ENCODE peak calls at places on chromosomes 11 and 22, in seven cellular contexts. S is SK-N-SH, F is neural progenitor cell, T is OCI-LY7, I is HCT116, C is hepatocyte, L is PC-3. E is an unnamed sample.

GRCh38 chr22:47202819-47203553 is 440.5 kb downstream of the TBC1D22A start:
- DNase-seq in L (no peak), C (no peak), I (no peak), T (no peak), S (no peak), F (no peak), E (no peak)

GRCh38 chr22:22015631-22016030 is 33.0 kb upstream of the TOP3B start:
- DNase-seq in S (no peak), L (no peak), C (no peak), T (no peak), F (no peak), I (no peak), E (no peak)

GRCh38 chr22:23984430-23984829 is 4.5 kb downstream of the GSTT2 start:
- DNase-seq in C (no peak), T (peak), F (no peak), I (peak), S (peak), L (no peak), E (peak)

GRCh38 chr11:103619480-103619879 is 417.0 kb upstream of the DDI1 start:
- DNase-seq in C (peak), F (no peak), T (peak), S (no peak), I (no peak), L (peak), E (no peak)

GRCh38 chr11:78812513-78813293 is 238.0 kb upstream of the NARS2 start:
- DNase-seq in T (no peak), I (no peak), C (peak), F (peak), L (no peak), S (no peak), E (no peak)

GRCh38 chr11:64876835-64877341 is 1.5 kb downstream of the EHD1 start:
- DNase-seq in T (no peak), L (peak), F (peak), C (peak), I (no peak), S (no peak), E (peak)

GRCh38 chr22:19041403-19042074 is 80.7 kb downstream of the DGCR2 start:
- DNase-seq in T (no peak), L (no peak), F (no peak), I (no peak), S (no peak), C (no peak), E (no peak)

GRCh38 chr11:49995559-49995958 is 13.2 kb upstream of the OR4C12 start:
- DNase-seq in I (peak), C (peak), F (peak), S (peak), L (peak), T (peak), E (peak)

GRCh38 chr11:19244084-19244483 is 3.3 kb upstream of the E2F8 start:
- DNase-seq in C (peak), F (no peak), T (no peak), I (no peak), S (no peak), L (peak), E (peak)

GRCh38 chr11:19444231-19444630 is 203.5 kb upstream of the E2F8 start:
- DNase-seq in F (no peak), L (no peak), T (no peak), S (no peak), I (no peak), C (no peak), E (peak)

GRCh38 chr11:63510360-63511130 is 4.7 kb downstream of the LGALS12 start:
- DNase-seq in C (peak), T (no peak), I (no peak), L (no peak), S (no peak), F (peak), E (peak)

GRCh38 chr11:34840736-34841386 is 75.3 kb downstream of the APIP start:
- DNase-seq in C (peak), I (peak), L (peak), F (peak), T (peak), S (peak), E (peak)

GRCh38 chr11:1864831-1865665 is 12.2 kb downstream of the LSP1 start:
- DNase-seq in F (peak), S (peak), I (no peak), L (no peak), C (no peak), T (no peak), E (no peak)

GRCh38 chr11:33687733-33688479 is 12.7 kb downstream of the C11orf91 start:
- DNase-seq in L (peak), S (peak), I (peak), C (peak), T (peak), F (peak), E (peak)

GRCh38 chr22:24128631-24129601 is 52.4 kb upstream of the SUSD2 start:
- DNase-seq in C (no peak), T (no peak), F (no peak), L (no peak), I (no peak), S (no peak), E (no peak)

GRCh38 chr11:128207861-128208321 is 379.5 kb downstream of the ETS1 start:
- DNase-seq in F (no peak), S (no peak), L (peak), I (peak), C (peak), T (no peak), E (peak)

GRCh38 chr11:124277809-124278208 is 21.6 kb downstream of the OR8G5 start:
- DNase-seq in T (peak), S (no peak), F (peak), C (no peak), L (no peak), I (no peak), E (no peak)

GRCh38 chr22:48523761-48524160 is 1303.9 kb downstream of the BRD1 start:
- DNase-seq in C (no peak), T (no peak), F (no peak), S (no peak), I (no peak), L (no peak), E (no peak)

GRCh38 chr22:40407831-40408717 is 37.7 kb downstream of the SGSM3 start:
- DNase-seq in T (no peak), L (no peak), F (no peak), S (no peak), I (no peak), C (no peak), E (no peak)

GRCh38 chr11:57639321-57640067 is 10.2 kb downstream of the YPEL4 start:
- DNase-seq in F (peak), I (no peak), L (peak), T (peak), C (peak), S (peak), E (peak)

GRCh38 chr11:26891501-26891900 is 102.4 kb upstream of the FIBIN start:
- DNase-seq in F (no peak), T (no peak), I (no peak), S (no peak), L (no peak), C (no peak), E (no peak)

GRCh38 chr11:12248330-12248729 is 129.0 kb upstream of the PARVA start:
- DNase-seq in S (peak), C (peak), F (peak), T (no peak), I (no peak), L (peak), E (no peak)

GRCh38 chr11:3095712-3096361 is 38.6 kb upstream of the CARS1 start:
- DNase-seq in T (no peak), I (no peak), L (peak), F (peak), S (no peak), C (peak), E (peak)

GRCh38 chr11:76701701-76702100 is 31.2 kb upstream of the LRRC32 start:
- DNase-seq in S (no peak), T (no peak), L (peak), C (no peak), I (no peak), F (no peak), E (peak)

GRCh38 chr11:35554491-35555237 is 29.2 kb upstream of the PAMR1 start:
- DNase-seq in T (no peak), C (no peak), L (peak), F (no peak), S (no peak), I (no peak), E (peak)

GRCh38 chr11:118633979-118634378 is 26.6 kb downstream of the PHLDB1 start:
- DNase-seq in F (peak), C (no peak), I (no peak), L (no peak), T (no peak), S (no peak), E (peak)

GRCh38 chr11:19316434-19316833 is 75.7 kb upstream of the E2F8 start:
- DNase-seq in F (no peak), S (no peak), T (no peak), C (peak), I (no peak), L (no peak), E (peak)

GRCh38 chr11:66151273-66151672 is 81.2 kb downstream of the PACS1 start:
- DNase-seq in I (no peak), L (no peak), S (no peak), C (no peak), T (no peak), F (no peak), E (no peak)

GRCh38 chr11:62560566-62561103 is 13.1 kb downstream of the EEF1G start:
- DNase-seq in L (peak), S (peak), T (peak), F (peak), C (peak), I (peak), E (peak)

GRCh38 chr11:74018331-74019005 is 9.6 kb upstream of the UCP3 start:
- DNase-seq in C (peak), L (peak), F (no peak), S (no peak), T (no peak), I (no peak), E (peak)

GRCh38 chr22:27541831-27542230 is 259.7 kb downstream of the MN1 start:
- DNase-seq in L (no peak), F (no peak), I (no peak), T (no peak), C (no peak), S (no peak), E (no peak)
- TF ChIP-seq EZH2phosphoT487 in L (no peak), F (no peak), I (no peak), T (no peak), C (no peak), S (no peak), E (no peak)

DNA sequence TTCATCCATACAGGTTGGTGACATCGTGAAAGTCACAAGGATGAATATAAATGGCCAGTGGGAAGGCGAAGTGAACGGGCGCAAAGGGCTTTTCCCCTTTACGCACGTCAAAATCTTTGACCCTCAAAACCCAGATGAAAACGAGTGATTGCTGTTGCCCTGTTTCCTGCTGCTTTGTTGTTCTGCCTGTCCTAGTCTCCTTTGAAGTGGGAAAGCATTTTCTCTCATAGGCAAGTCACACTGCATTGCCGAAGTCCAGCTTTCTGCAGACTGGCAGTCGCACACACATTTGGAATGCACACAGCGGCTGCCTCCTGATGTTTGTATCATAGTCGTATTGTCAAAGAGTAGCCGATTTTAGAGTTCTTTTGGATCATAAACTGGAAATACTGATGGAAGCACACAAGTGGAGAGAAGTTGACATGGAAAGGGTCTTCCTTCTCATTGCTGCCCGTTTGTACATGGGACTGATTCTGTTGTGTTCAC is 17.3 kb upstream of the AIFM3 start:
- DNase-seq in C (no peak), F (no peak), S (no peak), L (no peak), T (no peak), I (no peak), E (no peak)
- TF ChIP-seq EZH2phosphoT487 in C (no peak), F (no peak), S (no peak), L (no peak), T (no peak), I (no peak), E (no peak)

DNA sequence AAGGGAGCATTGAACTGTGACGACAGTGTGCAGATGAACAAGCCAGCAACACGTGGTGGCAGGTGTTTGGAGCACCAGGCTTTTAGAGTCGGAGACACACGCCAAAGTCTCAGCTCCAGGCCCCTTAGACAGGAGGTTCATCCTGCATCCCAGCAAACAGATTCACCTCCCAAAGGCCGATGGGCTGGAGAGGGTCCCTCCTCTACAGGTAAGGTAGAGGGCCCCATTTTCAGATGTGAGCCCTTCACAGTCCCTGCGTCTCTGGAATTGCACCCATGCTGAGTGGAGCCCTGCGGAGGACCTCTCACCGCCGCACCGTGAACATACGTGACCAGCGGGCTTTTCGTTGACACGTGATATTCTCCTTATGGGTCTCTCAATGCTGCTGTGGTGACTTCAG is 109.0 kb upstream of the B3GAT1 start:
- DNase-seq in S (no peak), L (no peak), I (no peak), T (no peak), F (no peak), C (no peak), E (no peak)
- TF ChIP-seq EZH2phosphoT487 in S (no peak), L (no peak), I (no peak), T (no peak), F (no peak), C (no peak), E (no peak)

DNA sequence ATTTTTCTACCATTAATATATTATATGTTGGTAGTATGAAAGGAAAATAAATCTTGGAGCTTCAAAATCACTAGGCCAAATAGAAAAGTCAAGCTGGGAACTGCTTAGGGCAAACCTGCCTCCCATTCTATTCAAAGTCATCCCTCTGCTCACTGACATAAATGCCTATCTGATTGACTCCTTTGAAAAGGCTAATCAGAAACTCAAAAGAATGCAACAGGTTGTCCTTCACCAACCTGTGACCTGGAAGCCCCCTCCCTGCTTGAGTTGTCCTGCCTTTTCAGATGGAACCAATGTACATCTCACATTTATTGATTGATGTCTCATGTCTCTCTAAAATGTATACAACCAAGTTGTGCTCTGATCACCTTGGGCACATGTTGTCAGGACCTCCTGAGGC is 3.2 kb upstream of the TRIM34 start:
- DNase-seq in S (no peak), C (no peak), I (no peak), F (no peak), T (no peak), L (no peak), E (no peak)
- TF ChIP-seq EZH2phosphoT487 in S (no peak), C (no peak), I (no peak), F (no peak), T (no peak), L (no peak), E (no peak)

DNA sequence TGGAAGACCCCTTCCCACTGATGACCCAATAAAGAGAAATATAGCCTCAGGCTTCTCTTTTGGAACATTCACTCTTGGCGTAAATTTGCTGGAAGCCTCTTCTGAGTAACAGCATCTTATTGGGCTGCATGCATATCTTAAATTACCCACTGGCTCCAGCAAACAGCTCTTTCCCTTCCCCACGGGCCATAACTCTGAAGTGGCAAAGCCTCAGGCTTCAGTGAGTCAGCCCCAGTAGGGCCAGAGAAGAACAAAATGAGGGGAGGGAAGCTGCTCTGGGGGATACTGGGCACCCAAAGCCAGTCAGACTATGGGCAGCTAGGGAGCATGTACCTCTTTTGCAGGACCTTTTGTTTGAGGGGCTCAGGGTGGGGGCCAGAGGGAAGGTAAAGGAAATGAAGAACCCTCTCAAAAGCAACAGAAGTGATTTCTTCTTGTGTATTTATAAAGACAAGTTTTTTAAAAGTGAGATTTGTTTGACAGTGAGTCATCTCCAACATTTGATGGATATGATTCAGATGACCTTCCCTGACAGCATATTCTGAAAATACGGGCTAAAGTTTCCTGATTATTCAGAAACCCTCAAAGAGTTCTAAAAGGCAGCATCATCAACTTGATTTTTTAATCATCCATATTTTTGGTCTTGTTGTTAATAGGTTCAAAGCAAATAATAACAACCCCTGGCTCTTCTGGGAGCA is 203.4 kb downstream of the KIF18A start:
- DNase-seq in I (no peak), L (peak), T (no peak), C (no peak), S (no peak), F (no peak), E (peak)
- TF ChIP-seq EZH2phosphoT487 in I (no peak), L (no peak), T (no peak), C (no peak), S (no peak), F (no peak), E (no peak)

E was measured in GM23248.